ENCODE peak calls at places on chromosome 6, in six cellular contexts. One of them, this sample, is unnamed.

GRCh38 chr6:108565893-108566292 is 5.2 kb downstream of the FOXO3 start:
- DNase-seq in uterus: peak; percentile 61
- DNase-seq in K562: no peak
- DNase-seq in ovary: peak; percentile 63
- DNase-seq in endothelial cell of umbilical vein: peak; percentile 69
- DNase-seq in IMR-90: peak; percentile 88
- DNase-seq in this sample: peak; percentile 90

GRCh38 chr6:10033223-10033829 is 381.5 kb downstream of the TFAP2A start:
- DNase-seq in IMR-90: no peak
- DNase-seq in uterus: no peak
- DNase-seq in endothelial cell of umbilical vein: no peak
- DNase-seq in K562: no peak
- DNase-seq in ovary: no peak
- DNase-seq in this sample: no peak

GRCh38 chr6:12324096-12324495 is 33.9 kb downstream of the EDN1 start:
- DNase-seq in IMR-90: peak; percentile 52
- DNase-seq in uterus: no peak
- DNase-seq in ovary: no peak
- DNase-seq in endothelial cell of umbilical vein: peak; percentile 80
- DNase-seq in K562: no peak
- DNase-seq in this sample: no peak

GRCh38 chr6:20757761-20758160 is 223.5 kb downstream of the CDKAL1 start:
- DNase-seq in IMR-90: peak; percentile 79
- DNase-seq in uterus: no peak
- DNase-seq in endothelial cell of umbilical vein: no peak
- DNase-seq in K562: no peak
- DNase-seq in ovary: no peak
- DNase-seq in this sample: no peak

GRCh38 chr6:7674291-7674690 is 51.6 kb upstream of the BMP6 start:
- DNase-seq in ovary: no peak
- DNase-seq in endothelial cell of umbilical vein: no peak
- DNase-seq in IMR-90: no peak
- DNase-seq in uterus: no peak
- DNase-seq in K562: no peak
- DNase-seq in this sample: no peak

GRCh38 chr6:132362318-132363185 is 38.7 kb downstream of the MOXD1 start:
- DNase-seq in ovary: no peak
- DNase-seq in uterus: no peak
- DNase-seq in endothelial cell of umbilical vein: peak; percentile 21
- DNase-seq in K562: no peak
- DNase-seq in IMR-90: no peak
- DNase-seq in this sample: no peak

GRCh38 chr6:167151648-167152047 is 6.1 kb downstream of the GPR31 start:
- DNase-seq in IMR-90: no peak
- DNase-seq in K562: no peak
- DNase-seq in uterus: no peak
- DNase-seq in endothelial cell of umbilical vein: no peak
- DNase-seq in ovary: no peak
- DNase-seq in this sample: no peak

GRCh38 chr6:34129753-34130152 is 16.1 kb downstream of the GRM4 start:
- DNase-seq in IMR-90: no peak
- DNase-seq in K562: no peak
- DNase-seq in endothelial cell of umbilical vein: no peak
- DNase-seq in uterus: no peak
- DNase-seq in ovary: no peak
- DNase-seq in this sample: no peak

GRCh38 chr6:53320964-53321363 is 27.8 kb downstream of the ELOVL5 start:
- DNase-seq in uterus: no peak
- DNase-seq in IMR-90: no peak
- DNase-seq in endothelial cell of umbilical vein: no peak
- DNase-seq in ovary: no peak
- DNase-seq in K562: no peak
- DNase-seq in this sample: no peak

GRCh38 chr6:71585472-71585871 is 296.9 kb downstream of the OGFRL1 start:
- DNase-seq in IMR-90: no peak
- DNase-seq in endothelial cell of umbilical vein: no peak
- DNase-seq in uterus: no peak
- DNase-seq in K562: no peak
- DNase-seq in ovary: no peak
- DNase-seq in this sample: no peak

GRCh38 chr6:148441454-148441911 is 98.8 kb downstream of the SASH1 start:
- DNase-seq in K562: no peak
- DNase-seq in uterus: no peak
- DNase-seq in ovary: no peak
- DNase-seq in endothelial cell of umbilical vein: peak; percentile 92
- DNase-seq in IMR-90: peak; percentile 90
- DNase-seq in this sample: no peak

GRCh38 chr6:43742285-43742684 is 27.7 kb upstream of the VEGFA start:
- DNase-seq in ovary: no peak
- DNase-seq in endothelial cell of umbilical vein: no peak
- DNase-seq in K562: no peak
- DNase-seq in uterus: no peak
- DNase-seq in IMR-90: no peak
- DNase-seq in this sample: peak; percentile 24

GRCh38 chr6:16729183-16729696 is 32.0 kb downstream of the ATXN1 start:
- DNase-seq in endothelial cell of umbilical vein: peak; percentile 47
- DNase-seq in ovary: no peak
- DNase-seq in K562: no peak
- DNase-seq in uterus: no peak
- DNase-seq in IMR-90: peak; percentile 75
- DNase-seq in this sample: no peak

GRCh38 chr6:15474196-15474595 is 188.6 kb downstream of the DTNBP1 start:
- DNase-seq in IMR-90: peak; percentile 70
- DNase-seq in endothelial cell of umbilical vein: no peak
- DNase-seq in ovary: no peak
- DNase-seq in K562: no peak
- DNase-seq in uterus: no peak
- DNase-seq in this sample: no peak

GRCh38 chr6:26571592-26572296 is 25.0 kb upstream of the ABT1 start:
- DNase-seq in uterus: peak; percentile 51
- DNase-seq in ovary: peak; percentile 52
- DNase-seq in endothelial cell of umbilical vein: peak; percentile 92
- DNase-seq in IMR-90: peak; percentile 90
- DNase-seq in K562: peak; percentile 78
- DNase-seq in this sample: no peak
- TF ChIP-seq POLR2A in uterus: no peak
- TF ChIP-seq POLR2A in ovary: no peak
- TF ChIP-seq POLR2A in endothelial cell of umbilical vein: no peak
- TF ChIP-seq POLR2A in IMR-90: no peak
- TF ChIP-seq POLR2A in K562: peak; percentile 65
- TF ChIP-seq POLR2A in this sample: no peak

DNA sequence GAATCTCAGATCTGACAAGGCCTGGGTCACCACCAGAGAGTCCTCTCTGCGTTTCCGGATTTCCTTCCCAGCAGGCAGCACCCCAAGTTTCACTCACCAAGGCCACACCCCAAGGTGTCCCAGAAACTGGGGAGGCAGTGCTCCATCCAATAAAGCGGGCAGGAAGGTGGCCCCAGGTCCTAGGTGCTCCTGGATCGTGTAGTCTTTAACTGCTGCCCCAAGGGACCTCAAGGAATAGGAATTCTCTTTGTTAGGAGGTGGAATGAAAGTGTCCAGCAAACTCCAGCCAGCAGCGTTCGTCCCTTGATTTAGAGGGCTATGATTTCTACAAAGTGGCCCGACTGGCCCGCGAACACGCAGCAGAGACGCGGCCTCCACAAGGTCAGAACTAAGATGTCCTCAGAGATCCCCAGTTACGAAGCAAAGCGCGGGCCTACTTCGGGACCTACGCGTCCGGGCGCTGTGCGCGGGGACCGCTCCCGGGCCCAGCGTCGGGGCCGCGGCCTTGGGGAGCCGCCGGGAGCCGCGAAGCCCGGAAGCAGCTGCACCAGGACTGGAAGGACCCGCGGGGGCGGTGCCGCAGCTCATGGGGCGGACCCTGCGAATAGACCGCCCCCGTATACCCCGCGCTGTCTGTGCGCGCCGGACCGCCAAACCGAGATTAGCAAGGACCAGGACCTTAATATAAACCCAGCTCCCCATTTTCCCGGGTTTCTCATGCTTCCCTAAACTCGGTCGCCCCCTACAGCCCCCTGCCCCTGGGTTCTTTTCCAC is at the start of gene C6orf47:
- DNase-seq in IMR-90: peak; percentile 75
- DNase-seq in K562: peak; percentile 93
- DNase-seq in uterus: peak; percentile 89
- DNase-seq in ovary: peak; percentile 88
- DNase-seq in endothelial cell of umbilical vein: peak; percentile 87
- DNase-seq in this sample: peak; percentile 95
- TF ChIP-seq POLR2A in IMR-90: peak; percentile 76
- TF ChIP-seq POLR2A in K562: peak; percentile 93
- TF ChIP-seq POLR2A in uterus: peak; percentile 85
- TF ChIP-seq POLR2A in ovary: peak; percentile 86
- TF ChIP-seq POLR2A in endothelial cell of umbilical vein: peak; percentile 92
- TF ChIP-seq POLR2A in this sample: peak; percentile 81

DNA sequence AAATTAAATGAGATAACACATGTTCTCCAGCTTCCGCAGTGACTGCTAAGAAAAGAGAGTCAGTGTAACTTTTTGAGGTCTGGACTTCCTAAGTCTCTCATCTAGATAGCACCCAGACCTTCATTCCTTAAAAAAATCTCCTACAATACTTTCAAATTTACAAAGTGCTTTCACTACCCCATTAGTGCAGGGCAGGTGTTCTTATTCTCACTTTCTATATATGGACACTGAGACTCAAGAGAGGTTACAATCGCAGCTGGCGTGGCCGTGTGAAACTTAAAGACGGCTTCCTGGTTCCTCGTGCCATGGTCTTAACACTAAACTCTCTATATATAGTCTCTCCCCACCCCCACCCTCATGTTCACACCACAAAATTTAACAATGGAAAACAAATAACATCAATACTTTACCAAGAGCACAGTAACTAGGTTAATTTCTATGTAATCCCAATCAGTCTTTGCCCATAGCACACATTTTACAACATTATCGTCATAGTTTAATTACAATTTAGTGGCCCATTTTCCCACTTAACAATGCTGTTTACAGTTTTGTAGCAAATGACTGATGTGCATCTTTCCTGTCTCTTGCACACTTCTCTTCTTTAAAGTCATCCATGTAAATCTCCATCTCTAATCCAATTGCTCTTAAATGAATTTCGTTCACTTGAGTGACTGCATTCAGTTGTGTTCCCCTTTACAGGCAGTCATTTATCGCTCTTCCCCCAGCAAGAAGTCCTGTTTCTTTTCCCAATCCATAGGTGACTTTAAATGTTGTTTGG is 78.8 kb upstream of the ARID1B start:
- DNase-seq in endothelial cell of umbilical vein: no peak
- DNase-seq in uterus: no peak
- DNase-seq in K562: no peak
- DNase-seq in ovary: no peak
- DNase-seq in IMR-90: no peak
- DNase-seq in this sample: no peak
- TF ChIP-seq POLR2A in endothelial cell of umbilical vein: no peak
- TF ChIP-seq POLR2A in uterus: no peak
- TF ChIP-seq POLR2A in K562: no peak
- TF ChIP-seq POLR2A in ovary: no peak
- TF ChIP-seq POLR2A in IMR-90: no peak
- TF ChIP-seq POLR2A in this sample: no peak

GRCh38 chr6:2857580-2858337 is 16.1 kb upstream of the SERPINB1 start:
- DNase-seq in endothelial cell of umbilical vein: peak; percentile 98
- DNase-seq in uterus: no peak
- DNase-seq in K562: peak; percentile 81
- DNase-seq in IMR-90: peak; percentile 64
- DNase-seq in ovary: peak; percentile 76
- DNase-seq in this sample: no peak
- TF ChIP-seq POLR2A in endothelial cell of umbilical vein: peak; percentile 87
- TF ChIP-seq POLR2A in uterus: no peak
- TF ChIP-seq POLR2A in K562: peak; percentile 78
- TF ChIP-seq POLR2A in IMR-90: no peak
- TF ChIP-seq POLR2A in ovary: no peak
- TF ChIP-seq POLR2A in this sample: no peak

GRCh38 chr6:147203311-147204059 is 732 bp upstream of the STXBP5 start:
- DNase-seq in endothelial cell of umbilical vein: peak; percentile 80
- DNase-seq in ovary: peak; percentile 72
- DNase-seq in uterus: peak; percentile 68
- DNase-seq in K562: peak; percentile 93
- DNase-seq in IMR-90: peak; percentile 76
- DNase-seq in this sample: peak; percentile 82
- TF ChIP-seq POLR2A in endothelial cell of umbilical vein: peak; percentile 64
- TF ChIP-seq POLR2A in ovary: peak; percentile 50
- TF ChIP-seq POLR2A in uterus: peak; percentile 76
- TF ChIP-seq POLR2A in K562: no peak
- TF ChIP-seq POLR2A in IMR-90: no peak
- TF ChIP-seq POLR2A in this sample: no peak

DNA sequence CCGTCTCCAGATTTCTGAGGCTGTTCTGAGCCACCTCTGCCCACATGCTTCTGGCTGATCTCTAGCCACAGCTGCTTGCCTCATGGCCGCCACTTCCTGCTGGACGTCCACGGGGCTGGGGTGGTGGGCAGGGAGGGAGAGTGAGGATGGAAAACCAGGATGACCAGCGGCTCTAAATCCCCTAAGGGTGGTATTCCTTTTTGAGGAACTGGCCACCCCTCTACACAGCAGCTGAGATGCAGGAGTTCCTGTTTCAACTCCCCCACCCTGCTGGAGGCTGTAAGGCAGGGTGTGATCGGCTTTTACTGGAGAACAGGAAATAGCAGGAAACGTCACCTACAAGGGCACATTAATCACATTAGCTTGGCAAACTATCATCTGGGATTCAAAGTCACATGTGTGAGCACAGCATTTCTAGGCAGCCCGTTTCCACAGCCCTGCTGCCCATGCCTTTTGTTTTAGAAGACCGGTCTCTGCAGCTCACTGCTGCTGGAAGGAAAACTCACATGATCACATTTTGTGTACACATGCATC is 181.6 kb upstream of the ECI2 start:
- DNase-seq in K562: no peak
- DNase-seq in ovary: no peak
- DNase-seq in endothelial cell of umbilical vein: peak; percentile 91
- DNase-seq in IMR-90: peak; percentile 90
- DNase-seq in uterus: no peak
- DNase-seq in this sample: no peak
- TF ChIP-seq POLR2A in K562: no peak
- TF ChIP-seq POLR2A in ovary: peak; percentile 7
- TF ChIP-seq POLR2A in endothelial cell of umbilical vein: no peak
- TF ChIP-seq POLR2A in IMR-90: no peak
- TF ChIP-seq POLR2A in uterus: no peak
- TF ChIP-seq POLR2A in this sample: no peak

GRCh38 chr6:25006075-25006474 is 70.3 kb upstream of the RIPOR2 start:
- DNase-seq in ovary: no peak
- DNase-seq in endothelial cell of umbilical vein: no peak
- DNase-seq in K562: no peak
- DNase-seq in IMR-90: no peak
- DNase-seq in uterus: no peak
- DNase-seq in this sample: no peak

GRCh38 chr6:25005010-25005409 is 69.2 kb upstream of the RIPOR2 start:
- DNase-seq in IMR-90: no peak
- DNase-seq in uterus: no peak
- DNase-seq in endothelial cell of umbilical vein: no peak
- DNase-seq in K562: no peak
- DNase-seq in ovary: no peak
- DNase-seq in this sample: no peak

GRCh38 chr6:25007269-25007699 is 71.5 kb upstream of the RIPOR2 start:
- DNase-seq in ovary: no peak
- DNase-seq in K562: no peak
- DNase-seq in IMR-90: no peak
- DNase-seq in endothelial cell of umbilical vein: no peak
- DNase-seq in uterus: no peak
- DNase-seq in this sample: no peak

GRCh38 chr6:25008707-25009106 is 72.9 kb upstream of the RIPOR2 start:
- DNase-seq in uterus: no peak
- DNase-seq in ovary: no peak
- DNase-seq in K562: no peak
- DNase-seq in endothelial cell of umbilical vein: no peak
- DNase-seq in IMR-90: no peak
- DNase-seq in this sample: no peak

GRCh38 chr6:25006565-25007001 is 70.8 kb upstream of the RIPOR2 start:
- DNase-seq in K562: no peak
- DNase-seq in ovary: no peak
- DNase-seq in uterus: peak; percentile 51
- DNase-seq in endothelial cell of umbilical vein: peak; percentile 68
- DNase-seq in IMR-90: no peak
- DNase-seq in this sample: peak; percentile 73
- TF ChIP-seq POLR2A in K562: no peak
- TF ChIP-seq POLR2A in ovary: no peak
- TF ChIP-seq POLR2A in uterus: no peak
- TF ChIP-seq POLR2A in endothelial cell of umbilical vein: no peak
- TF ChIP-seq POLR2A in IMR-90: no peak
- TF ChIP-seq POLR2A in this sample: no peak

This sample was measured in sigmoid colon.